ENCODE peak calls at places on chromosomes 5 and 9, in nine cellular contexts. Z is brain microvascular endothelial cell; R is tibial artery; I is PC-3; L is GM23338; K is kidney; G is fibroblast of lung; U is stomach; Q is CD4-positive, CD25-positive, alpha-beta regulatory T cell. C is an unnamed sample.

GRCh38 chr5:141845371-141845821 is 32.8 kb downstream of the PCDH1 start:
- DNase-seq in Z (no peak), R (no peak), I (no peak), L (peak), K (peak), G (no peak), U (no peak), Q (no peak), C (no peak)

GRCh38 chr9:72315089-72315509 is 49.9 kb downstream of the ZFAND5 start:
- DNase-seq in Z (no peak), R (peak), I (peak), L (no peak), K (peak), G (peak), U (peak), Q (no peak), C (no peak)

GRCh38 chr9:78371981-78372380 is 75.1 kb downstream of the PSAT1 start:
- DNase-seq in Z (no peak), R (no peak), I (no peak), L (no peak), K (no peak), G (no peak), U (no peak), Q (no peak), C (no peak)

GRCh38 chr5:1167728-1168709 is 33.4 kb upstream of the SLC6A19 start:
- DNase-seq in Z (peak), R (peak), I (peak), L (peak), K (no peak), G (peak), U (peak), Q (peak), C (no peak)

GRCh38 chr5:36417668-36418067 is 116.0 kb upstream of the RANBP3L start:
- DNase-seq in Z (no peak), R (no peak), I (peak), L (peak), K (no peak), G (no peak), U (no peak), Q (no peak), C (no peak)

GRCh38 chr9:129253820-129254381 is 75.8 kb upstream of the IER5L start:
- DNase-seq in Z (peak), R (peak), I (no peak), L (peak), K (peak), G (no peak), U (no peak), Q (no peak), C (no peak)

GRCh38 chr5:171891595-171891994 is 106.0 kb downstream of the SMIM23 start:
- DNase-seq in Z (no peak), R (no peak), I (no peak), L (no peak), K (no peak), G (no peak), U (no peak), Q (no peak), C (no peak)

GRCh38 chr9:119003218-119003617 is 366.0 kb downstream of the BRINP1 start:
- DNase-seq in Z (no peak), R (no peak), I (no peak), L (no peak), K (no peak), G (no peak), U (no peak), Q (no peak), C (no peak)

GRCh38 chr9:110256142-110256391 is 240 bp downstream of the TXN start:
- DNase-seq in Z (peak), R (no peak), I (no peak), L (no peak), K (no peak), G (no peak), U (no peak), Q (no peak), C (no peak)

GRCh38 chr5:138732933-138733332 is 20.3 kb upstream of the CTNNA1 start:
- DNase-seq in Z (no peak), R (no peak), I (no peak), L (no peak), K (no peak), G (no peak), U (no peak), Q (no peak), C (no peak)

GRCh38 chr5:78586251-78586650 is 62.3 kb downstream of the LHFPL2 start:
- DNase-seq in Z (peak), R (no peak), I (peak), L (no peak), K (no peak), G (peak), U (no peak), Q (no peak), C (peak)

GRCh38 chr5:157778121-157778805 is 34.8 kb downstream of the LSM11 start:
- DNase-seq in Z (no peak), R (no peak), I (peak), L (no peak), K (no peak), G (peak), U (peak), Q (no peak), C (peak)

GRCh38 chr9:84331119-84331791 is 9.3 kb downstream of the SLC28A3 start:
- DNase-seq in Z (no peak), R (no peak), I (peak), L (peak), K (no peak), G (peak), U (no peak), Q (no peak), C (peak)

GRCh38 chr9:128908372-128908771 is 12.4 kb upstream of the PHYHD1 start:
- DNase-seq in Z (no peak), R (no peak), I (no peak), L (no peak), K (peak), G (no peak), U (no peak), Q (no peak), C (no peak)

GRCh38 chr5:124179788-124180187 is 566.7 kb downstream of the ZNF608 start:
- DNase-seq in Z (no peak), R (no peak), I (no peak), L (no peak), K (no peak), G (no peak), U (no peak), Q (no peak), C (no peak)

GRCh38 chr5:172830876-172831662 is 3.0 kb upstream of the ERGIC1 start:
- DNase-seq in Z (peak), R (no peak), I (peak), L (no peak), K (no peak), G (peak), U (no peak), Q (no peak), C (no peak)

GRCh38 chr5:181111010-181111409 is 20.0 kb downstream of the OR2V1 start:
- DNase-seq in Z (no peak), R (no peak), I (no peak), L (peak), K (no peak), G (no peak), U (no peak), Q (no peak), C (no peak)

GRCh38 chr5:172733179-172733973 is 37.6 kb downstream of the DUSP1 start:
- DNase-seq in Z (peak), R (peak), I (no peak), L (peak), K (peak), G (peak), U (peak), Q (no peak), C (peak)

GRCh38 chr5:151596839-151597539 is 5.9 kb upstream of the FAT2 start:
- DNase-seq in Z (no peak), R (no peak), I (no peak), L (peak), K (no peak), G (no peak), U (no peak), Q (no peak), C (no peak)

GRCh38 chr5:38724301-38725030 is 121.3 kb upstream of the OSMR start:
- DNase-seq in Z (peak), R (no peak), I (peak), L (no peak), K (no peak), G (peak), U (no peak), Q (no peak), C (no peak)

GRCh38 chr5:102867999-102868662 is 113.0 kb downstream of the PAM start:
- DNase-seq in Z (peak), R (no peak), I (no peak), L (no peak), K (no peak), G (peak), U (no peak), Q (no peak), C (no peak)

GRCh38 chr9:14526504-14526903 is 166.7 kb downstream of the ZDHHC21 start:
- DNase-seq in Z (no peak), R (no peak), I (no peak), L (no peak), K (no peak), G (no peak), U (no peak), Q (no peak), C (no peak)

GRCh38 chr9:132986586-132986985 is 8.1 kb downstream of the GFI1B start:
- DNase-seq in Z (no peak), R (no peak), I (no peak), L (no peak), K (no peak), G (no peak), U (no peak), Q (no peak), C (no peak)

GRCh38 chr9:88258587-88258986 is 120.3 kb upstream of the SPATA31C2 start:
- DNase-seq in Z (no peak), R (peak), I (peak), L (no peak), K (peak), G (no peak), U (peak), Q (no peak), C (no peak)

GRCh38 chr5:80654054-80654390 is 430 bp upstream of the MSH3 start:
- DNase-seq in Z (no peak), R (no peak), I (peak), L (peak), K (no peak), G (no peak), U (no peak), Q (no peak), C (no peak)

GRCh38 chr9:130635721-130636647 is 28.4 kb upstream of the PRDM12 start:
- DNase-seq in Z (no peak), R (no peak), I (no peak), L (no peak), K (no peak), G (no peak), U (no peak), Q (no peak), C (no peak)

GRCh38 chr9:114092336-114092735 is 6.8 kb downstream of the KIF12 start:
- DNase-seq in Z (no peak), R (peak), I (no peak), L (no peak), K (peak), G (no peak), U (no peak), Q (no peak), C (no peak)

GRCh38 chr5:15483348-15484090 is 16.5 kb upstream of the FBXL7 start:
- DNase-seq in Z (no peak), R (no peak), I (no peak), L (no peak), K (no peak), G (peak), U (no peak), Q (no peak), C (no peak)

GRCh38 chr5:172450861-172451695 is 3.2 kb downstream of the SH3PXD2B start:
- DNase-seq in Z (no peak), R (no peak), I (peak), L (peak), K (no peak), G (peak), U (no peak), Q (no peak), C (no peak)

GRCh38 chr9:118170032-118170955 is 466.1 kb downstream of the TLR4 start:
- DNase-seq in Z (peak), R (no peak), I (peak), L (peak), K (peak), G (no peak), U (no peak), Q (no peak), C (no peak)

GRCh38 chr5:128494516-128494915 is 43.5 kb downstream of the FBN2 start:
- DNase-seq in Z (no peak), R (no peak), I (peak), L (peak), K (no peak), G (no peak), U (no peak), Q (no peak), C (no peak)

GRCh38 chr5:16152601-16153568 is 26.7 kb downstream of the MARCHF11 start:
- DNase-seq in Z (no peak), R (no peak), I (peak), L (peak), K (no peak), G (no peak), U (no peak), Q (no peak), C (no peak)

GRCh38 chr9:102514541-102514940 is 480.6 kb upstream of the CYLC2 start:
- DNase-seq in Z (no peak), R (no peak), I (no peak), L (no peak), K (no peak), G (no peak), U (peak), Q (no peak), C (no peak)

GRCh38 chr9:131395027-131395744 is 1.3 kb downstream of the PRRC2B start:
- DNase-seq in Z (no peak), R (no peak), I (peak), L (peak), K (peak), G (no peak), U (peak), Q (peak), C (no peak)

GRCh38 chr5:138869763-138870500 is 5.2 kb downstream of the LRRTM2 start:
- DNase-seq in Z (peak), R (no peak), I (no peak), L (no peak), K (no peak), G (peak), U (no peak), Q (no peak), C (no peak)

GRCh38 chr9:87063246-87063645 is 115.9 kb upstream of the GAS1 start:
- DNase-seq in Z (no peak), R (peak), I (no peak), L (no peak), K (no peak), G (no peak), U (no peak), Q (no peak), C (no peak)
- H3K27ac ChIP-seq in Z (no peak), R (peak), I (no peak), L (no peak), K (peak), G (no peak), U (no peak), Q (no peak), C (no peak)

DNA sequence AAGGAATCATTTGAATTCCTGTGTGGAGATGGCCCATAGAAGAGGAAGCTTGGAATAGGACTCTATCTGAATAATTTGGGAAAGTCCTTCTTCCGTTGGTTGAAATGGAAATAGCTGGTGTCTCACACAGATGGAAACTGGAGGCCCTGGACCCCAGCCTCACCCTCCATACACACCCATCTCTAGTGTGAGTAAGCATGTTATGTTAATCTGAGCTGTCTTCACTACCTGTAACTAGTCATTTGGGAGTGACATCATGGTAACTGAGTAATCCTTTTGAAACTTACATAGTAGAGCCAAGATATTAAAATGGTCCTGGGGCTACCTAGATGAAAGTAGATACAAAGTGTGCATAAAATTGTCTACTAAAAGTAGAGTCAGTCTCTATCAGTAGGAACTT is 184.4 kb downstream of the CD180 start:
- DNase-seq in Z (no peak), R (no peak), I (peak), L (no peak), K (no peak), G (no peak), U (no peak), Q (no peak), C (peak)
- H3K27ac ChIP-seq in Z (peak), R (peak), I (peak), L (no peak), K (no peak), G (no peak), U (peak), Q (no peak), C (peak)

GRCh38 chr5:55159763-55160492 is at the start of gene GPX8:
- DNase-seq in Z (peak), R (no peak), I (peak), L (peak), K (no peak), G (peak), U (no peak), Q (peak), C (peak)

GRCh38 chr5:55154893-55155292 is 5.1 kb upstream of the GPX8 start:
- DNase-seq in Z (peak), R (no peak), I (peak), L (no peak), K (no peak), G (peak), U (no peak), Q (no peak), C (no peak)

GRCh38 chr5:55160493-55161209 is 680 bp downstream of the GPX8 start:
- DNase-seq in Z (peak), R (peak), I (peak), L (peak), K (peak), G (peak), U (peak), Q (no peak), C (peak)
- H3K27ac ChIP-seq in Z (peak), R (peak), I (peak), L (peak), K (no peak), G (peak), U (peak), Q (no peak), C (peak)

GRCh38 chr5:5979362-5979760 is 399.0 kb downstream of the MED10 start:
- DNase-seq in Z (no peak), R (no peak), I (peak), L (peak), K (no peak), G (no peak), U (no peak), Q (no peak), C (peak)

GRCh38 chr5:5981562-5981961 is 396.8 kb downstream of the MED10 start:
- DNase-seq in Z (no peak), R (no peak), I (no peak), L (no peak), K (no peak), G (no peak), U (no peak), Q (no peak), C (no peak)

GRCh38 chr5:5979761-5980570 is 398.4 kb downstream of the MED10 start:
- DNase-seq in Z (no peak), R (no peak), I (peak), L (no peak), K (no peak), G (no peak), U (no peak), Q (no peak), C (no peak)

GRCh38 chr5:5980601-5981000 is 397.7 kb downstream of the MED10 start:
- DNase-seq in Z (no peak), R (no peak), I (no peak), L (peak), K (no peak), G (no peak), U (no peak), Q (no peak), C (no peak)

DNA sequence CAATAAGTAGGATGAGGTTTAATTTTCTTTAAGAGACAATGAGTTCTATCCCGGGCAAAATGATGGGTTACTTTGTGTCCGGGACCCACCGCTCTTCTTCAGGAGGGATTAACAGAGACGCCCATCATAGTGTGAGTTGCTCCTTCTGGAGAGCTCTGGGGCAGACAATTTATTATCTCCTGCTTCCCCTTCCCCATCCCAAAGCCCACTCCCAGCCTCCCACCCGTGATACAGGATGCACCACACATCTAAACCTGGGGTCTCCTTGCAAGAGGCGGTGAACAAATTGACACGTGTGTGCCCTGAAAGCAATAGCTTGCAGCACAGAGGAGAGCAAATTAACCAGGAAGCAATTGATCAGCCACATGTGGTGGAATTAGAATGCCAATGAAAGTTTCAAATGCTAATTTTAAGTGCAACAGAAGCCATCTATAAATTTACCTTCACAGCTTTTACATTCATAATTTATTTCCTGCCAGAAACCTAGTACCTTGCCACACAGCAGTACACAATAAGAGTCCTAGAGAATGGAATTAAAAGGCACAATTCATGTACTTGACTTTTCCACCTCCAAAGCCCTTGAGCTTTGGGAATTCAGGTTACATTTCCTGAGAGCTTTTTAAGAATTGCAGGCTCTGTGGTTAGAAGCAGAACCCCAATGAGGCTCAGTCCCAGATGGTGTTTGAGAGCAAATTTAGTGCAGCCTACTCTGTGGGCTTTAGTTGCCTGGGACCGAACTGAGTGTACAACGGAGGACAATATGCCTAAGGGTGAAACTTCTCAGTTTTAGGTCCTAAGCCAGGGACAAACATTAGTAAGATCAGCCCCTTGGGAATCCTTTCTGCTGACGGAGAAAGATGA is 399.6 kb downstream of the MED10 start:
- DNase-seq in Z (no peak), R (no peak), I (no peak), L (no peak), K (no peak), G (no peak), U (no peak), Q (no peak), C (no peak)
- H3K27ac ChIP-seq in Z (no peak), R (no peak), I (peak), L (no peak), K (no peak), G (no peak), U (no peak), Q (no peak), C (no peak)

GRCh38 chr9:37997636-37998374 is 71.2 kb downstream of the SHB start:
- DNase-seq in Z (no peak), R (no peak), I (no peak), L (no peak), K (peak), G (no peak), U (no peak), Q (no peak), C (no peak)
- H3K27ac ChIP-seq in Z (peak), R (peak), I (no peak), L (no peak), K (no peak), G (no peak), U (no peak), Q (no peak), C (no peak)

GRCh38 chr9:98219794-98220370 is 27.4 kb upstream of the CORO2A start:
- DNase-seq in Z (no peak), R (no peak), I (no peak), L (no peak), K (peak), G (no peak), U (no peak), Q (no peak), C (no peak)
- H3K27ac ChIP-seq in Z (no peak), R (no peak), I (peak), L (peak), K (no peak), G (no peak), U (peak), Q (no peak), C (peak)

C was measured in epithelial cell of prostate.